ENCODE peak calls at places on chromosomes 3 and 15, in six cellular contexts. T is Peyer's patch, B is NCI-H187, M is NCI-H774, K is left lung, H is brain microvascular endothelial cell. Z is an unnamed sample.

GRCh38 chr3:2099028-2099671 is 484 bp downstream of the CNTN4 start:
- DNase-seq in K (peak; percentile 78), T (no peak), M (no peak), B (no peak), H (no peak), Z (no peak)

GRCh38 chr15:52579852-52580251 is 11.0 kb upstream of the ARPP19 start:
- DNase-seq in B (no peak), M (no peak), T (no peak), H (no peak), K (no peak), Z (no peak)

GRCh38 chr15:70491641-70492040 is 271.7 kb downstream of the UACA start:
- DNase-seq in K (no peak), T (no peak), B (no peak), M (no peak), H (no peak), Z (no peak)

GRCh38 chr3:139653582-139653981 is 24.2 kb downstream of the NMNAT3 start:
- DNase-seq in K (no peak), T (peak; percentile 50), M (no peak), B (no peak), H (no peak), Z (no peak)

GRCh38 chr3:67614195-67614594 is 40.2 kb downstream of the SUCLG2 start:
- DNase-seq in M (no peak), T (no peak), H (peak; percentile 14), K (no peak), B (no peak), Z (no peak)

GRCh38 chr15:48904758-48905157 is 26.8 kb downstream of the EID1 start:
- DNase-seq in M (no peak), B (no peak), T (no peak), K (no peak), H (no peak), Z (no peak)

GRCh38 chr3:49706456-49707112 is 12.9 kb downstream of the AMIGO3 start:
- DNase-seq in T (no peak), K (peak; percentile 55), B (no peak), H (no peak), M (no peak), Z (no peak)

GRCh38 chr3:51953445-51953844 is 1.7 kb upstream of the GPR62 start:
- DNase-seq in K (peak; percentile 5), M (no peak), B (no peak), H (peak; percentile 67), T (no peak), Z (peak; percentile 7)

GRCh38 chr15:80822666-80823065 is 43.5 kb downstream of the CEMIP start:
- DNase-seq in K (no peak), M (no peak), B (no peak), T (no peak), H (no peak), Z (no peak)

GRCh38 chr3:51966016-51966415 is 1.2 kb downstream of the PCBP4 start:
- DNase-seq in K (peak; percentile 29), T (no peak), M (no peak), H (no peak), B (no peak), Z (no peak)

GRCh38 chr3:49161197-49161596 is 4.9 kb downstream of the CCDC71 start:
- DNase-seq in H (no peak), M (no peak), B (no peak), K (no peak), T (no peak), Z (no peak)

GRCh38 chr15:69008056-69008455 is 6.4 kb upstream of the NOX5 start:
- DNase-seq in K (no peak), T (no peak), B (no peak), M (no peak), H (no peak), Z (no peak)

GRCh38 chr15:66459818-66460615 is 37.5 kb downstream of the SNAPC5 start:
- DNase-seq in M (no peak), T (no peak), H (peak; percentile 30), K (no peak), B (no peak), Z (no peak)

GRCh38 chr3:139572847-139573672 is 33.5 kb upstream of the RBP1 start:
- DNase-seq in B (no peak), T (no peak), K (no peak), H (no peak), M (no peak), Z (no peak)

GRCh38 chr15:98150084-98150483 is 189.6 kb downstream of the ARRDC4 start:
- DNase-seq in T (no peak), B (no peak), H (no peak), M (no peak), K (no peak), Z (no peak)

GRCh38 chr3:176663819-176664218 is 533.5 kb downstream of the TBL1XR1 start:
- DNase-seq in K (no peak), T (no peak), B (no peak), M (peak; percentile 65), H (peak; percentile 29), Z (peak; percentile 68)

GRCh38 chr3:105255351-105255750 is 111.4 kb upstream of the ALCAM start:
- DNase-seq in H (no peak), B (no peak), K (no peak), T (no peak), M (no peak), Z (no peak)

GRCh38 chr3:52290596-52291507 is 3.2 kb downstream of the GLYCTK start:
- DNase-seq in T (no peak), B (no peak), M (no peak), K (peak; percentile 58), H (no peak), Z (no peak)

GRCh38 chr3:102163039-102163817 is 271.6 kb upstream of the ZPLD1 start:
- DNase-seq in K (no peak), M (peak; percentile 41), T (no peak), H (peak; percentile 93), B (no peak), Z (peak; percentile 4)

GRCh38 chr15:67146875-67147381 is 81.5 kb downstream of the SMAD3 start:
- DNase-seq in B (no peak), T (peak; percentile 86), M (no peak), K (no peak), H (peak; percentile 88), Z (no peak)

GRCh38 chr3:63841704-63842103 is 21.9 kb downstream of the THOC7 start:
- DNase-seq in B (no peak), K (no peak), M (no peak), H (no peak), T (no peak), Z (no peak)

GRCh38 chr3:18868911-18869689 is 279.2 kb upstream of the KCNH8 start:
- DNase-seq in H (no peak), T (no peak), M (no peak), B (no peak), K (no peak), Z (no peak)

GRCh38 chr3:176873261-176873660 is 324.0 kb downstream of the TBL1XR1 start:
- DNase-seq in T (no peak), B (no peak), M (no peak), H (no peak), K (no peak), Z (no peak)

GRCh38 chr3:105780114-105780513 is 88.7 kb downstream of the CBLB start:
- DNase-seq in M (no peak), T (no peak), B (no peak), H (no peak), K (no peak), Z (no peak)

GRCh38 chr3:114365268-114365667 is 71.4 kb downstream of the TIGIT start:
- DNase-seq in K (no peak), T (no peak), M (no peak), H (no peak), B (no peak), Z (no peak)

GRCh38 chr3:104960579-104960978 is 406.1 kb upstream of the ALCAM start:
- DNase-seq in M (no peak), K (no peak), T (no peak), B (no peak), H (no peak), Z (no peak)

GRCh38 chr3:155744626-155745324 is at the start of gene PLCH1:
- DNase-seq in H (peak; percentile 47), B (peak; percentile 61), K (peak; percentile 89), T (peak; percentile 78), M (peak; percentile 81), Z (no peak)

GRCh38 chr15:64379216-64379960 is 1.9 kb downstream of the PCLAF start:
- DNase-seq in K (no peak), B (no peak), H (no peak), M (no peak), T (no peak), Z (no peak)

Z was measured in NCI-H748 treated with DMSO at 0.1 percent for 48 hours.